ENCODE peak calls at places on chromosomes 11 and 22, in five cellular contexts. U, G, Z, B and S are unnamed samples.

GRCh38 chr11:14902650-14903350 is 10.8 kb upstream of the CYP2R1 start:
- DNase-seq in U (no peak), G (no peak), Z (no peak), B (peak), S (no peak)

GRCh38 chr22:41217553-41218157 is 12.5 kb downstream of the L3MBTL2 start:
- DNase-seq in U (peak), G (peak), Z (no peak), B (peak), S (peak)

GRCh38 chr11:10564692-10565318 is 3.7 kb downstream of the LYVE1 start:
- DNase-seq in U (no peak), G (no peak), Z (no peak), B (no peak), S (no peak)

GRCh38 chr11:122145715-122146274 is 29.8 kb upstream of the BLID start:
- DNase-seq in U (no peak), G (no peak), Z (no peak), B (peak), S (no peak)

GRCh38 chr11:65423516-65424199 is 1.1 kb downstream of the NEAT1 start:
- DNase-seq in U (no peak), G (peak), Z (no peak), B (peak), S (no peak)

GRCh38 chr11:65621460-65621859 is 5.9 kb downstream of the PCNX3 start:
- DNase-seq in U (no peak), G (no peak), Z (no peak), B (no peak), S (no peak)

GRCh38 chr11:14974021-14974698 is 2.0 kb upstream of the CALCA start:
- DNase-seq in U (no peak), G (no peak), Z (no peak), B (no peak), S (peak)

GRCh38 chr11:61754534-61755482 is 2.4 kb downstream of the MYRF start:
- DNase-seq in U (no peak), G (peak), Z (no peak), B (no peak), S (no peak)

GRCh38 chr11:1826552-1827094 is 8.2 kb upstream of the SYT8 start:
- DNase-seq in U (no peak), G (peak), Z (no peak), B (no peak), S (peak)